ENCODE peak calls at places on chromosomes 5 and 9, in ten cellular contexts. One of them, this sample, is unnamed.

GRCh38 chr5:87541033-87541432 is 128.3 kb upstream of the CCNH start:
- DNase-seq in A549: no peak
- DNase-seq in MCF 10A: peak
- DNase-seq in retinal pigment epithelial cell: peak
- DNase-seq in gastrocnemius medialis: peak
- DNase-seq in Calu3: peak
- DNase-seq in AG10803: peak
- DNase-seq in HCT116: peak
- DNase-seq in ovary: peak
- DNase-seq in AG04449: no peak
- DNase-seq in this sample: peak

GRCh38 chr9:106797299-106797698 is 65.7 kb upstream of the ZNF462 start:
- DNase-seq in A549: no peak
- DNase-seq in MCF 10A: peak
- DNase-seq in retinal pigment epithelial cell: peak
- DNase-seq in gastrocnemius medialis: no peak
- DNase-seq in Calu3: no peak
- DNase-seq in AG10803: peak
- DNase-seq in HCT116: no peak
- DNase-seq in ovary: no peak
- DNase-seq in AG04449: no peak
- DNase-seq in this sample: no peak

GRCh38 chr9:116979461-116979860 is 292.4 kb downstream of the TRIM32 start:
- DNase-seq in A549: peak
- DNase-seq in MCF 10A: peak
- DNase-seq in retinal pigment epithelial cell: no peak
- DNase-seq in gastrocnemius medialis: no peak
- DNase-seq in Calu3: no peak
- DNase-seq in AG10803: no peak
- DNase-seq in HCT116: no peak
- DNase-seq in ovary: no peak
- DNase-seq in AG04449: no peak
- DNase-seq in this sample: no peak

GRCh38 chr5:115579216-115579615 is 23.1 kb downstream of the TICAM2 start:
- DNase-seq in A549: no peak
- DNase-seq in MCF 10A: no peak
- DNase-seq in retinal pigment epithelial cell: no peak
- DNase-seq in gastrocnemius medialis: no peak
- DNase-seq in Calu3: no peak
- DNase-seq in AG10803: no peak
- DNase-seq in HCT116: no peak
- DNase-seq in ovary: no peak
- DNase-seq in AG04449: no peak
- DNase-seq in this sample: no peak

GRCh38 chr9:6382681-6383080 is 30.3 kb upstream of the UHRF2 start:
- DNase-seq in A549: no peak
- DNase-seq in MCF 10A: peak
- DNase-seq in retinal pigment epithelial cell: no peak
- DNase-seq in gastrocnemius medialis: no peak
- DNase-seq in Calu3: no peak
- DNase-seq in AG10803: peak
- DNase-seq in HCT116: no peak
- DNase-seq in ovary: no peak
- DNase-seq in AG04449: peak
- DNase-seq in this sample: no peak

GRCh38 chr5:136811551-136811950 is 446.2 kb upstream of the TRPC7 start:
- DNase-seq in A549: no peak
- DNase-seq in MCF 10A: peak
- DNase-seq in retinal pigment epithelial cell: no peak
- DNase-seq in gastrocnemius medialis: peak
- DNase-seq in Calu3: no peak
- DNase-seq in AG10803: peak
- DNase-seq in HCT116: no peak
- DNase-seq in ovary: no peak
- DNase-seq in AG04449: peak
- DNase-seq in this sample: no peak

GRCh38 chr9:136409557-136410455 is 608 bp downstream of the ENTR1 start:
- DNase-seq in A549: peak
- DNase-seq in MCF 10A: peak
- DNase-seq in retinal pigment epithelial cell: peak
- DNase-seq in gastrocnemius medialis: peak
- DNase-seq in Calu3: peak
- DNase-seq in AG10803: peak
- DNase-seq in HCT116: no peak
- DNase-seq in ovary: no peak
- DNase-seq in AG04449: no peak
- DNase-seq in this sample: no peak

GRCh38 chr5:116865651-116866050 is 291.0 kb upstream of the SEMA6A start:
- DNase-seq in A549: no peak
- DNase-seq in MCF 10A: no peak
- DNase-seq in retinal pigment epithelial cell: no peak
- DNase-seq in gastrocnemius medialis: no peak
- DNase-seq in Calu3: no peak
- DNase-seq in AG10803: no peak
- DNase-seq in HCT116: no peak
- DNase-seq in ovary: no peak
- DNase-seq in AG04449: no peak
- DNase-seq in this sample: no peak

GRCh38 chr9:110835859-110836271 is 167.3 kb downstream of the MUSK start:
- DNase-seq in A549: peak
- DNase-seq in MCF 10A: no peak
- DNase-seq in retinal pigment epithelial cell: no peak
- DNase-seq in gastrocnemius medialis: no peak
- DNase-seq in Calu3: no peak
- DNase-seq in AG10803: peak
- DNase-seq in HCT116: no peak
- DNase-seq in ovary: no peak
- DNase-seq in AG04449: no peak
- DNase-seq in this sample: no peak

GRCh38 chr9:69645488-69645887 is 26.7 kb downstream of the APBA1 start:
- DNase-seq in A549: no peak
- DNase-seq in MCF 10A: no peak
- DNase-seq in retinal pigment epithelial cell: no peak
- DNase-seq in gastrocnemius medialis: no peak
- DNase-seq in Calu3: peak
- DNase-seq in AG10803: no peak
- DNase-seq in HCT116: peak
- DNase-seq in ovary: no peak
- DNase-seq in AG04449: no peak
- DNase-seq in this sample: peak

GRCh38 chr9:34723141-34723540 is 13.2 kb upstream of the CCL21 start:
- DNase-seq in A549: no peak
- DNase-seq in MCF 10A: no peak
- DNase-seq in retinal pigment epithelial cell: no peak
- DNase-seq in gastrocnemius medialis: no peak
- DNase-seq in Calu3: no peak
- DNase-seq in AG10803: no peak
- DNase-seq in HCT116: no peak
- DNase-seq in ovary: no peak
- DNase-seq in AG04449: no peak
- DNase-seq in this sample: no peak

GRCh38 chr5:83265318-83265717 is 188.0 kb downstream of the XRCC4 start:
- DNase-seq in A549: no peak
- DNase-seq in MCF 10A: peak
- DNase-seq in retinal pigment epithelial cell: no peak
- DNase-seq in gastrocnemius medialis: no peak
- DNase-seq in Calu3: peak
- DNase-seq in AG10803: no peak
- DNase-seq in HCT116: no peak
- DNase-seq in ovary: no peak
- DNase-seq in AG04449: no peak
- DNase-seq in this sample: no peak

GRCh38 chr5:145347026-145347616 is 488.0 kb downstream of the PRELID2 start:
- DNase-seq in A549: no peak
- DNase-seq in MCF 10A: peak
- DNase-seq in retinal pigment epithelial cell: no peak
- DNase-seq in gastrocnemius medialis: no peak
- DNase-seq in Calu3: peak
- DNase-seq in AG10803: peak
- DNase-seq in HCT116: peak
- DNase-seq in ovary: no peak
- DNase-seq in AG04449: no peak
- DNase-seq in this sample: no peak

GRCh38 chr9:89149726-89150125 is 28.9 kb downstream of the SHC3 start:
- DNase-seq in A549: peak
- DNase-seq in MCF 10A: peak
- DNase-seq in retinal pigment epithelial cell: no peak
- DNase-seq in gastrocnemius medialis: no peak
- DNase-seq in Calu3: no peak
- DNase-seq in AG10803: peak
- DNase-seq in HCT116: no peak
- DNase-seq in ovary: no peak
- DNase-seq in AG04449: no peak
- DNase-seq in this sample: no peak

GRCh38 chr9:72299017-72299603 is 65.9 kb downstream of the ZFAND5 start:
- DNase-seq in A549: no peak
- DNase-seq in MCF 10A: no peak
- DNase-seq in retinal pigment epithelial cell: no peak
- DNase-seq in gastrocnemius medialis: no peak
- DNase-seq in Calu3: no peak
- DNase-seq in AG10803: no peak
- DNase-seq in HCT116: no peak
- DNase-seq in ovary: no peak
- DNase-seq in AG04449: no peak
- DNase-seq in this sample: no peak

DNA sequence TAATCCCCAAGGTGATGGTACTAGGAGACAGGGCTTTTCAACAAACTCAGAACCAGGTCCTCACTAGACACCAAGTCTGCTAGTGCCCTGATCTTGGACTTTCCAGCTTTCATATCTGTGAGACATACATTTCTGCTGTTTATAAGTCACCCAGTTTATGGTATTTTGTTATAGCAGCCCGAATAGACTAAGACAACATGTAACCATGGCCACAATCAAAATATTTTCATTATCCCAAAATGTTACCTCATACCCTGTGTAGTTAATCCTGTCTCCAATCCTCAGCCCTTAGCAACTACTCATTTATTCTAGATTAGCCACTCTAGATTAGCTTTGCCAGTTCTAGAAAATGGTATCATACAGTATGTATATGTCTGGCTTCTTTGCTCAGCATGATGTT is 6.3 kb upstream of the ATG10 start:
- DNase-seq in A549: no peak
- DNase-seq in MCF 10A: no peak
- DNase-seq in retinal pigment epithelial cell: no peak
- DNase-seq in gastrocnemius medialis: no peak
- DNase-seq in Calu3: no peak
- DNase-seq in AG10803: peak
- DNase-seq in HCT116: no peak
- DNase-seq in ovary: no peak
- DNase-seq in AG04449: no peak
- DNase-seq in this sample: no peak
- TF ChIP-seq CTCF in A549: no peak
- TF ChIP-seq CTCF in MCF 10A: no peak
- TF ChIP-seq CTCF in retinal pigment epithelial cell: no peak
- TF ChIP-seq CTCF in gastrocnemius medialis: no peak
- TF ChIP-seq CTCF in Calu3: no peak
- TF ChIP-seq CTCF in AG10803: no peak
- TF ChIP-seq CTCF in HCT116: no peak
- TF ChIP-seq CTCF in ovary: no peak
- TF ChIP-seq CTCF in AG04449: no peak
- TF ChIP-seq CTCF in this sample: no peak

DNA sequence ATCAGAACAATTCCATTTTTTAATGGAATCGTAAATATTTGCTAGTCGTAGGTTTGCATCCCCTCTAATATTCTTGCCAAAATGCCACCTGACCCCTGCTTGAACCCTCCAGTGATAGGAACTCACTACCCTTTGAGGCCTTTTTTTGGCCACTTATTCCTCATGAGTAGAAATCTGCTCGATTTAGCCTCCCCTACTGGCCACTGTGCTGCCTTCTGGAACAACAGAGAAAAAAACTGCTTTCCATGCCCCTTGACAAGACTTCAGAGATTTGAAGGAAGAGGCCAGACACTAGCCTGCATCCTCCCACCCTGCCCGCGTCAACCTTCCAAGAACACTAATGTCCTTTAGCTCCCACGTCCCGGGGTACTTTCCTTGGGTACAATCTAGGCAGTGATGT is 4.1 kb downstream of the CCDC69 start:
- DNase-seq in A549: no peak
- DNase-seq in MCF 10A: no peak
- DNase-seq in retinal pigment epithelial cell: no peak
- DNase-seq in gastrocnemius medialis: peak
- DNase-seq in Calu3: no peak
- DNase-seq in AG10803: no peak
- DNase-seq in HCT116: no peak
- DNase-seq in ovary: no peak
- DNase-seq in AG04449: no peak
- DNase-seq in this sample: no peak
- TF ChIP-seq CTCF in A549: no peak
- TF ChIP-seq CTCF in MCF 10A: no peak
- TF ChIP-seq CTCF in retinal pigment epithelial cell: peak
- TF ChIP-seq CTCF in gastrocnemius medialis: no peak
- TF ChIP-seq CTCF in Calu3: no peak
- TF ChIP-seq CTCF in AG10803: peak
- TF ChIP-seq CTCF in HCT116: peak
- TF ChIP-seq CTCF in ovary: no peak
- TF ChIP-seq CTCF in AG04449: no peak
- TF ChIP-seq CTCF in this sample: no peak

GRCh38 chr5:170917113-170917512 is 55.3 kb downstream of the RANBP17 start:
- DNase-seq in A549: no peak
- DNase-seq in MCF 10A: peak
- DNase-seq in retinal pigment epithelial cell: no peak
- DNase-seq in gastrocnemius medialis: no peak
- DNase-seq in Calu3: no peak
- DNase-seq in AG10803: peak
- DNase-seq in HCT116: no peak
- DNase-seq in ovary: no peak
- DNase-seq in AG04449: no peak
- DNase-seq in this sample: no peak
- TF ChIP-seq CTCF in A549: peak
- TF ChIP-seq CTCF in MCF 10A: peak
- TF ChIP-seq CTCF in retinal pigment epithelial cell: peak
- TF ChIP-seq CTCF in gastrocnemius medialis: no peak
- TF ChIP-seq CTCF in Calu3: no peak
- TF ChIP-seq CTCF in AG10803: peak
- TF ChIP-seq CTCF in HCT116: peak
- TF ChIP-seq CTCF in ovary: no peak
- TF ChIP-seq CTCF in AG04449: no peak
- TF ChIP-seq CTCF in this sample: no peak

DNA sequence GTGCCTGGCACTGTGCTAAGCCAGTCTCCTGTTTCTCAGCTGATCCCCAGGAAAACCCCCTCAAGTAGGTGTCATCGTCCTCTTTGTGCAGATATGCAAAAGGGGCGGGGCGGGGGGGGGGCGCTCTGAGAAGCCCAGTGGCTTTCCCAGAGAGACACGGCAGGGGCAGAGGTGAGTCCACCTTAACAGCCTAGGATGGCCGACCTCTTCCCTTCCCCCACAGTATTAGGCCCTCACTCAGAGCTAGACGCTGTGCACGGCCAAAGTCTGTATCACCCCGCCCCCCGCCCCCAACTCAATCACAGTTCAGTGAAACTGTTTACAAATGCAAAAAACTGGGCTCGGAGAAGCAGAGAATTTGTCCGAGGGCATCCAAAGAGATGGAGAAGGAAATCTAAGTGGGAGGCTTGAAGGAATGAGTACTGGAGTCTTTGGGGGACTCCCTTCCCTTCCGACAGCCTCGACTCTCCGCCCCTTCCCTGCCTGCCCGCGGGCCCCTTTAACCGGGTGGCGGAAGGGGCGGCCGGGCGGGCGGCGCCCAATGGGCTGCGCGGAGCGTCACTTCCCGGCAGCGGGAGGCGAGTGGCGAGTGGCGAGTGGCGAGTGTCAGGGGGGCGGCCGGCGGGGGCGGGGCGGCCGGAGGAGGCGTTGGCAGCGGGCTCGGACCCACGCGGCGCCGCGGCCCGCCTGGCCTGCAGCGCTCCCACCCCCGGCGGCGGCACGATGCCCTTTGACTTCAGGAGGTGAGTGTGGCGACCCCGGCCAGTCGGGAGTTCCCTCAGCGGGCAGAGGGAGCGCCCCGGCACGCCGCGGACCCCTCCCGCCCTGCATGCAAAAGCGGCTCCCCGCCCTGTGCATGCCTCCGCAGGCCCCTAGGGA is at the start of gene ERGIC1:
- DNase-seq in A549: peak
- DNase-seq in MCF 10A: peak
- DNase-seq in retinal pigment epithelial cell: no peak
- DNase-seq in gastrocnemius medialis: peak
- DNase-seq in Calu3: peak
- DNase-seq in AG10803: peak
- DNase-seq in HCT116: peak
- DNase-seq in ovary: peak
- DNase-seq in AG04449: no peak
- DNase-seq in this sample: peak
- TF ChIP-seq CTCF in A549: no peak
- TF ChIP-seq CTCF in MCF 10A: peak
- TF ChIP-seq CTCF in retinal pigment epithelial cell: no peak
- TF ChIP-seq CTCF in gastrocnemius medialis: no peak
- TF ChIP-seq CTCF in Calu3: no peak
- TF ChIP-seq CTCF in AG10803: no peak
- TF ChIP-seq CTCF in HCT116: no peak
- TF ChIP-seq CTCF in ovary: peak
- TF ChIP-seq CTCF in AG04449: no peak
- TF ChIP-seq CTCF in this sample: no peak